ENCODE peak calls at places on chromosome 5, in four cellular contexts. E is cortex of kidney, M is GM18507, Z is GM04503. A is an unnamed sample.

GRCh38 chr5:170275376-170275994 is 22.1 kb downstream of the LCP2 start:
- DNase-seq in E (no peak), M (no peak), Z (no peak), A (no peak)

GRCh38 chr5:43017438-43017820 is 22.7 kb downstream of the ANXA2R start:
- DNase-seq in E (no peak), M (no peak), Z (no peak), A (peak; percentile 46)

GRCh38 chr5:41094871-41095270 is 23.7 kb upstream of the MROH2B start:
- DNase-seq in E (no peak), M (no peak), Z (no peak), A (peak; percentile 58)

GRCh38 chr5:62143268-62144229 is 162.5 kb upstream of the KIF2A start:
- DNase-seq in E (no peak), M (no peak), Z (peak; percentile 7), A (peak; percentile 57)

GRCh38 chr5:36666304-36666703 is 59.9 kb downstream of the SLC1A3 start:
- DNase-seq in E (no peak), M (no peak), Z (no peak), A (no peak)

GRCh38 chr5:1468247-1468612 is 23.0 kb upstream of the SLC6A3 start:
- DNase-seq in E (no peak), M (no peak), Z (no peak), A (peak; percentile 37)

GRCh38 chr5:16025681-16026080 is 153.9 kb downstream of the MARCHF11 start:
- DNase-seq in E (no peak), M (no peak), Z (no peak), A (no peak)

GRCh38 chr5:141478321-141478945 is 2.7 kb downstream of the PCDHGC3 start:
- DNase-seq in E (no peak), M (no peak), Z (no peak), A (no peak)

GRCh38 chr5:59517926-59518585 is 375.5 kb downstream of the PDE4D start:
- DNase-seq in E (no peak), M (no peak), Z (peak; percentile 38), A (peak; percentile 64)

GRCh38 chr5:398475-399295 is 44.3 kb upstream of the EXOC3 start:
- DNase-seq in E (no peak), M (no peak), Z (no peak), A (no peak)

GRCh38 chr5:171309526-171310333 is 682 bp downstream of the TLX3 start:
- DNase-seq in E (no peak), M (no peak), Z (no peak), A (no peak)

GRCh38 chr5:43729846-43730478 is 127.0 kb downstream of the NNT start:
- DNase-seq in E (no peak), M (no peak), Z (no peak), A (peak; percentile 68)

GRCh38 chr5:36844305-36844704 is 32.3 kb upstream of the NIPBL start:
- DNase-seq in E (no peak), M (no peak), Z (no peak), A (no peak)

GRCh38 chr5:148778891-148779290 is 47.5 kb upstream of the ADRB2 start:
- DNase-seq in E (no peak), M (no peak), Z (no peak), A (no peak)

GRCh38 chr5:3386676-3387075 is 209.0 kb upstream of the IRX1 start:
- DNase-seq in E (no peak), M (no peak), Z (no peak), A (no peak)

GRCh38 chr5:125412561-125413535 is 666.4 kb upstream of the ZNF608 start:
- DNase-seq in E (no peak), M (no peak), Z (no peak), A (peak; percentile 85)

GRCh38 chr5:139335811-139336210 is 5.8 kb upstream of the PAIP2 start:
- DNase-seq in E (no peak), M (no peak), Z (no peak), A (no peak)

GRCh38 chr5:67089200-67089725 is 107.3 kb downstream of the CD180 start:
- DNase-seq in E (no peak), M (no peak), Z (peak; percentile 9), A (peak; percentile 14)

GRCh38 chr5:152072076-152072475 is 147.4 kb upstream of the GLRA1 start:
- DNase-seq in E (no peak), M (no peak), Z (no peak), A (peak; percentile 50)

GRCh38 chr5:129400395-129400983 is 59.6 kb upstream of the ADAMTS19 start:
- DNase-seq in E (no peak), M (no peak), Z (no peak), A (peak; percentile 31)

GRCh38 chr5:66958984-66959641 is 237.5 kb downstream of the CD180 start:
- DNase-seq in E (no peak), M (no peak), Z (peak; percentile 61), A (peak; percentile 75)

GRCh38 chr5:52801329-52801728 is 13.6 kb downstream of the ITGA1 start:
- DNase-seq in E (no peak), M (no peak), Z (no peak), A (no peak)

GRCh38 chr5:139523635-139524445 is 37.3 kb upstream of the UBE2D2 start:
- DNase-seq in E (no peak), M (no peak), Z (no peak), A (no peak)

GRCh38 chr5:176359658-176360057 is 1.9 kb downstream of the KIAA1191 start:
- DNase-seq in E (no peak), M (no peak), Z (no peak), A (no peak)

GRCh38 chr5:124866355-124867063 is 120.1 kb upstream of the ZNF608 start:
- DNase-seq in E (no peak), M (no peak), Z (no peak), A (no peak)

GRCh38 chr5:136082390-136083193 is 50.1 kb upstream of the SMAD5 start:
- DNase-seq in E (no peak), M (peak; percentile 32), Z (no peak), A (peak; percentile 84)

GRCh38 chr5:158644301-158644700 is 455.4 kb downstream of the EBF1 start:
- DNase-seq in E (no peak), M (no peak), Z (no peak), A (no peak)

GRCh38 chr5:24789631-24790354 is 145.0 kb upstream of the CDH10 start:
- DNase-seq in E (no peak), M (no peak), Z (peak; percentile 27), A (peak; percentile 8)

GRCh38 chr5:83553000-83553486 is 81.5 kb downstream of the VCAN start:
- DNase-seq in E (no peak), M (no peak), Z (no peak), A (peak; percentile 86)

GRCh38 chr5:62093981-62094380 is 212.0 kb upstream of the KIF2A start:
- DNase-seq in E (no peak), M (no peak), Z (no peak), A (peak; percentile 25)